ENCODE peak calls at places on chromosome 20, in four cellular contexts. D, M, O and V are unnamed samples.

GRCh38 chr20:44970243-44970757 is 4.0 kb downstream of the STK4 start:
- DNase-seq in D (no peak), O (no peak), M (no peak), V (no peak)

GRCh38 chr20:58818585-58819285 is 32.0 kb downstream of the GNAS-AS1 start:
- DNase-seq in M (peak), O (no peak), D (no peak), V (no peak)

GRCh38 chr20:36569847-36570429 is 3.5 kb upstream of the TGIF2 start:
- DNase-seq in M (no peak), D (no peak), O (no peak), V (no peak)

GRCh38 chr20:59631751-59632380 is 27.5 kb downstream of the PHACTR3 start:
- DNase-seq in O (peak), D (peak), M (no peak), V (no peak)

GRCh38 chr20:47357296-47358051 is 975 bp upstream of the ZMYND8 start:
- DNase-seq in D (peak), M (peak), O (peak), V (peak)

GRCh38 chr20:37898301-37899104 is 4.4 kb upstream of the VSTM2L start:
- DNase-seq in M (no peak), D (no peak), O (no peak), V (no peak)

GRCh38 chr20:21237956-21238355 is 65.2 kb upstream of the XRN2 start:
- DNase-seq in D (no peak), O (peak), M (no peak), V (no peak)

GRCh38 chr20:34990661-34991214 is 35.1 kb downstream of the MYH7B start:
- DNase-seq in M (no peak), D (no peak), O (no peak), V (no peak)

GRCh38 chr20:49983848-49984408 is 1.1 kb downstream of the SNAI1 start:
- DNase-seq in M (no peak), D (no peak), O (no peak), V (no peak)

GRCh38 chr20:50320910-50321796 is 130.5 kb downstream of the CEBPB start:
- DNase-seq in O (peak), M (peak), D (peak), V (peak)

GRCh38 chr20:61912665-61913422 is 152.8 kb downstream of the TAF4 start:
- DNase-seq in D (no peak), O (no peak), M (no peak), V (no peak)